ENCODE peak calls at places on chromosomes 11 and 22, in nine cellular contexts. S is foreskin keratinocyte, N is choroid plexus epithelial cell, A is mammary epithelial cell, K is AG04449, E is Calu3, Q is fibroblast of the aortic adventitia, M is cardiac fibroblast, G is psoas muscle. V is an unnamed sample.

GRCh38 chr11:82523141-82523540 is 210.5 kb downstream of the FAM181B start:
- DNase-seq in Q (no peak), E (no peak), N (no peak), S (no peak), A (no peak), K (no peak), M (no peak), G (no peak), V (no peak)

GRCh38 chr11:45795379-45795778 is 9.6 kb upstream of the SLC35C1 start:
- DNase-seq in A (no peak), G (no peak), K (no peak), N (no peak), S (no peak), M (no peak), Q (no peak), E (no peak), V (no peak)

GRCh38 chr11:84165139-84165538 is 879.0 kb upstream of the CCDC90B start:
- DNase-seq in K (peak), A (no peak), N (no peak), E (no peak), G (no peak), M (no peak), S (no peak), Q (no peak), V (no peak)

GRCh38 chr11:71577469-71578004 is 5.1 kb downstream of the KRTAP5-11 start:
- DNase-seq in E (no peak), K (no peak), Q (no peak), S (no peak), G (no peak), N (no peak), A (no peak), M (no peak), V (no peak)

GRCh38 chr11:46242961-46243795 is 34.3 kb upstream of the CREB3L1 start:
- DNase-seq in M (peak), S (peak), N (peak), G (peak), K (peak), E (peak), A (peak), Q (peak), V (peak)

GRCh38 chr22:22906907-22907550 is 19.4 kb downstream of the IGLL5 start:
- DNase-seq in E (no peak), A (no peak), S (no peak), N (no peak), M (no peak), G (no peak), K (no peak), Q (no peak), V (no peak)

GRCh38 chr11:125429174-125429707 is 66.8 kb downstream of the FEZ1 start:
- DNase-seq in A (peak), E (peak), G (peak), S (peak), M (peak), N (peak), K (no peak), Q (peak), V (no peak)

GRCh38 chr22:25729595-25729994 is 12.4 kb upstream of the MYO18B start:
- DNase-seq in G (no peak), A (no peak), E (no peak), M (no peak), S (no peak), N (no peak), K (no peak), Q (no peak), V (no peak)

GRCh38 chr11:12587333-12587997 is 86.8 kb upstream of the TEAD1 start:
- DNase-seq in Q (peak), E (peak), G (no peak), N (peak), M (peak), S (peak), A (peak), K (no peak), V (peak)

GRCh38 chr11:14908214-14908880 is 16.3 kb upstream of the CYP2R1 start:
- DNase-seq in Q (peak), K (no peak), E (no peak), N (peak), A (peak), M (peak), G (no peak), S (peak), V (no peak)
- TF ChIP-seq CTCF in Q (peak), K (peak), E (peak), N (peak), A (peak), M (peak), G (peak), S (peak), V (peak)

GRCh38 chr11:119726585-119727522 is 2.1 kb downstream of the NECTIN1 start:
- DNase-seq in M (no peak), G (no peak), E (no peak), N (no peak), S (no peak), A (no peak), Q (no peak), K (no peak), V (no peak)

GRCh38 chr11:119728651-119729580 is at the start of gene NECTIN1:
- DNase-seq in E (peak), Q (peak), G (peak), M (peak), S (peak), N (peak), A (peak), K (no peak), V (peak)

GRCh38 chr11:119726150-119726553 is 2.8 kb downstream of the NECTIN1 start:
- DNase-seq in G (no peak), K (no peak), N (no peak), S (no peak), Q (no peak), A (no peak), M (no peak), E (no peak), V (no peak)

GRCh38 chr11:119728226-119728626 is 774 bp downstream of the NECTIN1 start:
- DNase-seq in Q (no peak), G (no peak), M (no peak), S (no peak), K (no peak), A (no peak), E (peak), N (peak), V (no peak)

DNA sequence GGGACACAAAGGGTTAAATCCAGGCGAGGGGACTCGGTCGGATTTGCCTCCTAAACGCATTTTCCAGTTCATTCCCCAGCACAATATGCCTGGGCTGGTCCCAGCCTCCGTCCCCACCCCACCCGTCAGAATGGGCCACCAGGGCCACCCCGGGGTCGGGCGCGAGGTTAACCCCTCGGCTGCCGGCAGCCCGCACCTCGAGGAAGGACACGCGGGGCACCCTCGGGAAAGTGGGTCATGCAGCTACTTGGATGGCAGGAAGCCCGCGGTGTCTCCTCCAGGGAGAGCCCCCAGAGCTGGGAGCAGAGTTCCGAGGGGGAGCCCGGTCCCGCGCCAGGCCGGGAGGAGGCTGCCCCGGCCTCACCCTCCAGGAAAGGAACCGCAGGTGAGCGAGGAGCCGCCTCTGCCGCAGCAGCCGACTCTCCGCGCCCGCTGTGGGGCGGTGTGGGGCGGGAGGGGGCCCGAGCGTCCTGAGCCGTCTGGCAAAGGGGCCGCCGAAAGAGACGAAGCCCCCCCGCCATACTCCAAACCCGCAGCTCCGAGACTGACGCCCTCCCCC is 1.4 kb downstream of the NECTIN1 start:
- DNase-seq in A (no peak), G (peak), E (peak), M (no peak), N (no peak), S (no peak), K (no peak), Q (no peak), V (no peak)
- TF ChIP-seq CTCF in A (peak), G (peak), E (no peak), M (peak), N (peak), S (peak), K (peak), Q (peak), V (peak)

GRCh38 chr11:134372536-134372935 is 39.5 kb downstream of the B3GAT1 start:
- DNase-seq in S (no peak), M (no peak), E (no peak), K (no peak), G (no peak), Q (no peak), N (no peak), A (no peak), V (no peak)

GRCh38 chr11:134374891-134375550 is 37.0 kb downstream of the B3GAT1 start:
- DNase-seq in K (no peak), G (no peak), Q (no peak), M (no peak), N (no peak), E (no peak), A (no peak), S (no peak), V (no peak)

GRCh38 chr11:134373591-134374052 is 38.4 kb downstream of the B3GAT1 start:
- DNase-seq in E (no peak), S (no peak), M (no peak), A (no peak), N (no peak), G (no peak), Q (no peak), K (no peak), V (no peak)

GRCh38 chr11:134372961-134373360 is 39.1 kb downstream of the B3GAT1 start:
- DNase-seq in S (no peak), M (no peak), Q (no peak), E (no peak), G (no peak), N (no peak), K (no peak), A (no peak), V (no peak)

DNA sequence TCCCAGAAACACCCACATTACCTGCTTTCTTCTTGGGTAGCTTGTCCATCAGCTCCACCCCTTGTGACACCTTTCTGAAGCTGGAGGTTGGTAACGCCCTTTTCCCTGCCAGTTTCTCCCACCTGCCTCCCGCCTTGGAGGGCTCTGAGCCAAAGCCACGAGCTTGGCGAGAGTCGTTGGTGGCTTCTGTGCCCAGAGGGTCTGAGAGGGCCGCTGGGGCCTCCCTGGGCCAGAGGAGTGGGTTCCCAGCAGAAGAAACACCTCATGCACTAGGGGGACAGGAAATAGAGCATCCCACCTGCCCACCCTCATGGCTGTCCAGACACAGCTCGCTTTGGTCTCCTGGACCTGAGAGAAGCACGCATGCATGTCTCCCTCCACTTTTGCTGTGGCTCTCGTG is 37.9 kb downstream of the B3GAT1 start:
- DNase-seq in S (no peak), G (no peak), Q (no peak), K (no peak), N (no peak), E (no peak), A (no peak), M (no peak), V (no peak)
- TF ChIP-seq CTCF in S (no peak), G (no peak), Q (no peak), K (no peak), N (no peak), E (no peak), A (no peak), M (no peak), V (no peak)

DNA sequence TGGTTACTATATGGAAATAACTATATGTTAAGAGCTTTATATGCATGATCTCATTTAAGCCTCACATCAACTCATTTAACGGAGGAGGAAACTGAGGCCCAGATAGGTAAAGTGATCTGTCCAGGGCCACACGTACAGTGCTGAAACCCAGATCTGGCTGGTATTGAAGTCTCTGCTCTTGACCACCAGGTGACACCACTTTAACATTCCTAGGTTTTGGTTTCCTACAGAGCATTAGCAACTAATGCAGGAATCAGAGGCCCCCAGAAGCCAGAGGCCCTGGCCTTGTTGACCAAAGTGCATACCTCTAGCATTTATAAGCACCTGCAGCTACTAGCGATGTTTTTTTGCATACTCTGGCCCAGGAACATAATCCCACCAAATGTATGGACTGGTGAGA is 12.9 kb upstream of the LIMK2 start:
- DNase-seq in M (no peak), A (no peak), Q (no peak), N (peak), K (no peak), G (no peak), S (no peak), E (no peak), V (no peak)
- TF ChIP-seq CTCF in M (no peak), A (peak), Q (no peak), N (peak), K (no peak), G (no peak), S (peak), E (no peak), V (no peak)

GRCh38 chr11:72598901-72599300 is 75.3 kb downstream of the PDE2A start:
- DNase-seq in G (peak), K (no peak), A (no peak), S (no peak), M (peak), Q (peak), E (peak), N (peak), V (no peak)
- TF ChIP-seq CTCF in G (peak), K (peak), A (peak), S (peak), M (peak), Q (peak), E (peak), N (peak), V (peak)

GRCh38 chr11:36070215-36070976 is 126.5 kb downstream of the LDLRAD3 start:
- DNase-seq in M (no peak), Q (no peak), N (no peak), K (no peak), A (no peak), G (no peak), S (no peak), E (no peak), V (no peak)
- TF ChIP-seq CTCF in M (no peak), Q (no peak), N (no peak), K (no peak), A (no peak), G (no peak), S (no peak), E (no peak), V (no peak)

GRCh38 chr11:115678942-115679341 is 174.7 kb upstream of the CADM1 start:
- DNase-seq in A (no peak), Q (no peak), S (no peak), M (no peak), N (no peak), E (no peak), K (no peak), G (peak), V (no peak)
- TF ChIP-seq CTCF in A (peak), Q (no peak), S (peak), M (no peak), N (no peak), E (no peak), K (no peak), G (peak), V (no peak)

GRCh38 chr11:31871310-31872073 is 60.4 kb upstream of the PAX6 start:
- DNase-seq in G (no peak), A (no peak), M (no peak), N (no peak), E (no peak), K (no peak), S (no peak), Q (no peak), V (no peak)
- TF ChIP-seq CTCF in G (no peak), A (no peak), M (no peak), N (no peak), E (no peak), K (no peak), S (no peak), Q (no peak), V (no peak)

V was measured in AG09309.